ENCODE peak calls at places on chromosome 12, in four cellular contexts. O is tibial nerve, M is breast epithelium, U is ovary. H is an unnamed sample.

GRCh38 chr12:27290501-27291168 is 42.0 kb upstream of the BMAL2 start:
- DNase-seq in O (no peak), M (no peak), U (no peak), H (no peak)

GRCh38 chr12:109711596-109712461 is 1.8 kb upstream of the FAM222A start:
- DNase-seq in M (no peak), O (no peak), U (peak; percentile 51), H (no peak)

GRCh38 chr12:132887513-132888341 is at the start of gene CHFR:
- DNase-seq in M (peak; percentile 94), O (peak; percentile 91), U (peak; percentile 95), H (peak; percentile 98)

GRCh38 chr12:124401563-124402180 is 106.8 kb downstream of the RFLNA start:
- DNase-seq in M (no peak), U (no peak), O (no peak), H (no peak)

GRCh38 chr12:116202433-116202832 is 75.1 kb downstream of the MED13L start:
- DNase-seq in M (no peak), O (no peak), U (no peak), H (no peak)

GRCh38 chr12:59834659-59835474 is 239.0 kb downstream of the SLC16A7 start:
- DNase-seq in M (no peak), U (no peak), O (no peak), H (no peak)

GRCh38 chr12:17304503-17305347 is 698.8 kb upstream of the LMO3 start:
- DNase-seq in M (no peak), U (no peak), O (no peak), H (no peak)

GRCh38 chr12:23906329-23906728 is 43.1 kb downstream of the SOX5 start:
- DNase-seq in U (no peak), M (no peak), O (peak; percentile 19), H (no peak)

GRCh38 chr12:14601692-14602091 is 34.0 kb upstream of the PLBD1 start:
- DNase-seq in O (no peak), U (no peak), M (no peak), H (no peak)

GRCh38 chr12:24302708-24303107 is 353.2 kb upstream of the SOX5 start:
- DNase-seq in M (no peak), U (no peak), O (no peak), H (no peak)

GRCh38 chr12:79844693-79845092 is 90.2 kb downstream of the PPP1R12A start:
- DNase-seq in M (no peak), O (no peak), U (no peak), H (no peak)

GRCh38 chr12:50579757-50580267 is 75.0 kb downstream of the DIP2B start:
- DNase-seq in M (no peak), U (no peak), O (no peak), H (no peak)

GRCh38 chr12:1630081-1630826 is 1.2 kb downstream of the WNT5B start:
- DNase-seq in U (peak; percentile 65), M (peak; percentile 55), O (peak; percentile 41), H (peak; percentile 51)

GRCh38 chr12:83114042-83114441 is 427.3 kb downstream of the TMTC2 start:
- DNase-seq in M (no peak), O (no peak), U (no peak), H (no peak)

GRCh38 chr12:131586761-131587160 is 124.1 kb upstream of the SFSWAP start:
- DNase-seq in U (no peak), M (no peak), O (no peak), H (no peak)

GRCh38 chr12:9346866-9347327 is 138.7 kb upstream of the PZP start:
- DNase-seq in O (no peak), M (no peak), U (no peak), H (no peak)

GRCh38 chr12:69438539-69438938 is 31.6 kb upstream of the FRS2 start:
- DNase-seq in M (no peak), U (no peak), O (no peak), H (no peak)

GRCh38 chr12:124304314-124304790 is 9.5 kb downstream of the RFLNA start:
- DNase-seq in U (no peak), O (no peak), M (no peak), H (no peak)

GRCh38 chr12:76299536-76300296 is 48.5 kb downstream of the BBS10 start:
- DNase-seq in M (no peak), U (no peak), O (no peak), H (no peak)

GRCh38 chr12:53345486-53346195 is 9.5 kb upstream of the SP7 start:
- DNase-seq in O (no peak), M (no peak), U (no peak), H (no peak)

GRCh38 chr12:125239563-125239962 is 174.3 kb downstream of the AACS start:
- DNase-seq in O (no peak), U (no peak), M (no peak), H (no peak)

GRCh38 chr12:128551266-128552025 is 272.3 kb downstream of the SLC15A4 start:
- DNase-seq in M (no peak), O (no peak), U (no peak), H (no peak)

GRCh38 chr12:24991209-24992049 is 42.5 kb upstream of the BCAT1 start:
- DNase-seq in M (no peak), O (no peak), U (no peak), H (no peak)

GRCh38 chr12:122226366-122227222 is 742 bp upstream of the DIABLO start:
- DNase-seq in M (no peak), O (no peak), U (peak; percentile 42), H (no peak)

GRCh38 chr12:21026302-21026701 is 104.7 kb upstream of the SLCO1B1 start:
- DNase-seq in O (no peak), U (no peak), M (no peak), H (no peak)

GRCh38 chr12:43957732-43958131 is 121.9 kb downstream of the TMEM117 start:
- DNase-seq in U (no peak), O (no peak), M (no peak), H (no peak)

GRCh38 chr12:124758266-124759200 is 105.1 kb downstream of the SCARB1 start:
- DNase-seq in M (no peak), U (no peak), O (no peak), H (no peak)

GRCh38 chr12:104648746-104649145 is 192.0 kb downstream of the CHST11 start:
- DNase-seq in O (no peak), M (no peak), U (no peak), H (no peak)

GRCh38 chr12:107058190-107058589 is 35.2 kb downstream of the CRY1 start:
- DNase-seq in M (no peak), O (no peak), U (no peak), H (no peak)

GRCh38 chr12:79275631-79276030 is 411.1 kb downstream of the SYT1 start:
- DNase-seq in U (no peak), M (no peak), O (no peak), H (no peak)

GRCh38 chr12:120012067-120012621 is 23.1 kb downstream of the BICDL1 start:
- DNase-seq in U (no peak), O (no peak), M (no peak), H (no peak)

GRCh38 chr12:4287325-4288290 is 14.0 kb downstream of the CCND2 start:
- DNase-seq in O (no peak), M (no peak), U (no peak), H (no peak)

GRCh38 chr12:56682323-56682722 is 5.8 kb downstream of the PTGES3 start:
- DNase-seq in U (no peak), M (no peak), O (no peak), H (peak; percentile 2)

GRCh38 chr12:65532744-65533143 is 254.3 kb downstream of the MSRB3 start:
- DNase-seq in U (no peak), M (no peak), O (no peak), H (no peak)

GRCh38 chr12:3225796-3226180 is 148.6 kb downstream of the TSPAN9 start:
- DNase-seq in U (no peak), M (no peak), O (no peak), H (no peak)

GRCh38 chr12:111363578-111363977 is 5.3 kb downstream of the PHETA1 start:
- DNase-seq in O (no peak), M (no peak), U (no peak), H (no peak)

DNA sequence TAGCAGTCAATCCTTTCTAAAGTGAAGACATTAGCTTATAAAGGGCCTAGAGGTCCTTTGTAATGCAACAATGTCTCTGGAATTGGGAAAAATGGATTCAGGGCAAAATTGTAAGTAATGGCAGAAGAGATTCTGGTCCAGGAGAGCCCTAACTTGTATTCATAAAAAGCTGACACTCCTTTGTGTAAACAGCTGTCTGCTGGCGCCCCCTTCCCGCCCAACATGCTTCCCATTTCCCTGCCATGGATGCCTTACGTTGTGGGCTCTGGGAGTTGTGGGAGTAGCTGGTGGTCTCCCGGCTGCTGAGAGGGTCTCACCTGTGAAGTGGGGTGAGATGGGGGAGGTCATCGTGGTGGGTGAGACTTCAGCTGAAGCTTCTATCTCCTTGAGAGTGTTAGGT is 2.3 kb downstream of the ACRBP start:
- DNase-seq in M (no peak), O (peak; percentile 28), U (no peak), H (no peak)
- TF ChIP-seq CTCF in M (no peak), O (peak; percentile 12), U (no peak), H (peak; percentile 32)

GRCh38 chr12:89453579-89453978 is 71.0 kb downstream of the GALNT4 start:
- DNase-seq in U (no peak), O (no peak), M (no peak), H (no peak)
- H3K4me3 ChIP-seq in U (no peak overlapping the region), O (no peak overlapping the region), M (no peak overlapping the region), H (no peak overlapping the region)

DNA sequence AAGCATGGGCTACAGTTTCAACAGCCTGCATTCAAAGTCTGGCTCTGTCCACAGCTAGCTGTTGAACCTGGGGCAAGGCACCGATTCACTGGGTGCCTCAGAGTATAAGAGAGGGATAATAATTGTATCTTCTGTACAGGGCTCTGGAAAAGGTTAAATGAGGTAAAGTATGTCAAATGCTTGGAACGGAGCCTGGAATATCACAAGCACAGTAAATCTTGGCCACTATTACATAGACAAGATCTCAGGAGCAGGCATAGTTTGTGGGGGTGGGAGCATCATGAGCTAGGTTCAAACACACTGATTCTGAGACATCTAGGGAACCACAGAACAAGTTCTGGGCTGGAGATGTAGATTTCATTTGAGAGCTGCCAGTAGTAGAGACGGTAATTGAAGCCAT is 203.7 kb upstream of the NUDT4 start:
- DNase-seq in M (no peak), O (no peak), U (no peak), H (no peak)
- H3K27ac ChIP-seq in M (peak overlapping the region; percentile 58), O (no peak overlapping the region), U (peak overlapping the region; percentile 46), H (peak overlapping the region; percentile 27)

GRCh38 chr12:113755098-113755497 is 211.0 kb downstream of the RBM19 start:
- DNase-seq in M (no peak), O (no peak), U (no peak), H (no peak)

GRCh38 chr12:113756609-113757008 is 209.5 kb downstream of the RBM19 start:
- DNase-seq in U (no peak), M (no peak), O (no peak), H (no peak)

GRCh38 chr12:113759135-113759534 is 207.0 kb downstream of the RBM19 start:
- DNase-seq in M (no peak), U (no peak), O (no peak), H (no peak)

GRCh38 chr12:113758165-113758924 is 207.8 kb downstream of the RBM19 start:
- DNase-seq in U (no peak), O (no peak), M (no peak), H (no peak)

GRCh38 chr12:113757223-113758002 is 208.7 kb downstream of the RBM19 start:
- DNase-seq in U (no peak), M (no peak), O (no peak), H (no peak)
- TF ChIP-seq CTCF in U (no peak), M (no peak), O (no peak), H (no peak)

DNA sequence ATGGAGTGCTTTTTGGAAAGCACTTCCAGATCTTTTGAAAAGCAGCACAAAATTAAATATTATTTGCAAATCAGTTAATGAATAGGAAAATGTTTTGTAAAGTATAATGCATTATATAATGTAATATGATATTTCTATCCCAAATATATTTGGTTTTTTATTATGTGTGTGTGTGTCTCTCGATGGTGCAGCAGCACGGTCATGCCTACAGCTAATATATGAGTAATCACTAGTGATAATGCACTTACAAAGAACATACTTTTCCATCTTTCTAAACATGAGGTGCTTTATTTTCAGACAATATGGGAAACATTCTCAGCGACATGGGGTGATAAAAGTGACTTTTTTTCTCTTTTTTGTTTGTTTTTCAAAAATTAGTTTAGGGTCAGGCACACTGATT is 1.3 kb upstream of the EEA1 start:
- DNase-seq in M (no peak), U (no peak), O (no peak), H (no peak)
- H3K4me3 ChIP-seq in M (peak overlapping the region; percentile 89), U (peak overlapping the region; percentile 54), O (peak overlapping the region; percentile 94), H (peak overlapping the region; percentile 75)

H was measured in dorsolateral prefrontal cortex.